ENCODE peak calls at places on chromosomes 1 and 21, in five cellular contexts. U, R, H, B and Q are unnamed samples.

GRCh38 chr1:177586429-177586828 is 383.4 kb downstream of the SEC16B start:
- DNase-seq in U (no peak), R (no peak), H (no peak), B (no peak), Q (no peak)

GRCh38 chr1:109864960-109865611 is 45.6 kb upstream of the CSF1 start:
- DNase-seq in U (no peak), R (no peak), H (no peak), B (peak), Q (no peak)

GRCh38 chr1:216246577-216246976 is 176.7 kb downstream of the USH2A start:
- DNase-seq in U (no peak), R (no peak), H (no peak), B (no peak), Q (no peak)

GRCh38 chr1:191022856-191023255 is 545.2 kb upstream of the BRINP3 start:
- DNase-seq in U (no peak), R (no peak), H (no peak), B (no peak), Q (no peak)

GRCh38 chr1:16026723-16027484 is 5.1 kb downstream of the CLCNKA start:
- DNase-seq in U (peak), R (no peak), H (no peak), B (peak), Q (no peak)

GRCh38 chr1:18997508-18997907 is 41.0 kb upstream of the IFFO2 start:
- DNase-seq in U (no peak), R (no peak), H (no peak), B (no peak), Q (no peak)

GRCh38 chr1:16013908-16014258 is 4.0 kb downstream of the HSPB7 start:
- DNase-seq in U (no peak), R (no peak), H (no peak), B (no peak), Q (no peak)

GRCh38 chr1:165423181-165423580 is 21.7 kb downstream of the RXRG start:
- DNase-seq in U (no peak), R (no peak), H (no peak), B (no peak), Q (no peak)

GRCh38 chr1:65524931-65525296 is 104.4 kb downstream of the LEPR start:
- DNase-seq in U (no peak), R (no peak), H (no peak), B (no peak), Q (no peak)

GRCh38 chr21:37119421-37120218 is 46.6 kb downstream of the TTC3 start:
- DNase-seq in U (peak), R (no peak), H (no peak), B (no peak), Q (no peak)

GRCh38 chr1:27606708-27607238 is 2.8 kb upstream of the AHDC1 start:
- DNase-seq in U (no peak), R (no peak), H (no peak), B (no peak), Q (no peak)

GRCh38 chr1:178126790-178127189 is 32.9 kb downstream of the RASAL2 start:
- DNase-seq in U (no peak), R (no peak), H (no peak), B (no peak), Q (no peak)

GRCh38 chr1:63674238-63674864 is 81.1 kb downstream of the PGM1 start:
- DNase-seq in U (peak), R (peak), H (no peak), B (peak), Q (peak)

GRCh38 chr21:41684381-41685245 is 82.2 kb downstream of the RIPK4 start:
- DNase-seq in U (no peak), R (no peak), H (no peak), B (no peak), Q (no peak)

GRCh38 chr1:102550729-102551384 is 554.1 kb upstream of the OLFM3 start:
- DNase-seq in U (peak), R (no peak), H (no peak), B (no peak), Q (no peak)